ENCODE peak calls at places on chromosomes 3 and 15, in nine cellular contexts. I is occipital lobe; N is endodermal cell; V is stimulated activated CD4-positive, alpha-beta T cell treated with anti-CD3 and anti-CD28 coated beads, Interleukin-2, amount 100 ng/mL, for 48 hours; S is HCT116; U is AG09309; Q is activated T-helper 1 cell treated with Interleukin-2 at 50 U/mL for 16 hours; C is progenitor cell of endocrine pancreas; P is T-helper 22 cell. E is an unnamed sample.

GRCh38 chr15:34644061-34644460 is 60.6 kb upstream of the GOLGA8B start:
- DNase-seq in I (no peak), N (no peak), V (no peak), S (no peak), U (peak), Q (no peak), C (no peak), P (no peak), E (peak)

GRCh38 chr15:38824719-38825118 is 260.1 kb upstream of the RASGRP1 start:
- DNase-seq in I (no peak), N (no peak), V (no peak), S (no peak), U (no peak), Q (no peak), C (no peak), P (no peak), E (no peak)

GRCh38 chr3:60552581-60552980 is 698.7 kb downstream of the FHIT start:
- DNase-seq in I (no peak), N (no peak), V (no peak), S (no peak), U (no peak), Q (no peak), C (no peak), P (no peak), E (no peak)

GRCh38 chr3:27253831-27254230 is 115.4 kb downstream of the NEK10 start:
- DNase-seq in I (no peak), N (peak), V (peak), S (peak), U (peak), Q (no peak), C (no peak), P (no peak), E (peak)

GRCh38 chr3:150760431-150761200 is 2.4 kb downstream of the SIAH2 start:
- DNase-seq in I (no peak), N (no peak), V (peak), S (no peak), U (no peak), Q (no peak), C (no peak), P (no peak), E (no peak)

GRCh38 chr15:52003710-52004109 is 15.3 kb upstream of the MAPK6 start:
- DNase-seq in I (no peak), N (no peak), V (no peak), S (no peak), U (no peak), Q (no peak), C (no peak), P (no peak), E (no peak)

GRCh38 chr15:44569316-44569715 is 32.4 kb downstream of the EIF3J start:
- DNase-seq in I (no peak), N (no peak), V (no peak), S (no peak), U (no peak), Q (no peak), C (no peak), P (no peak), E (no peak)

GRCh38 chr15:31317980-31318342 is 8.7 kb upstream of the KLF13 start:
- DNase-seq in I (no peak), N (no peak), V (no peak), S (no peak), U (no peak), Q (no peak), C (no peak), P (no peak), E (no peak)

GRCh38 chr15:31200735-31201151 is 99.2 kb upstream of the TRPM1 start:
- DNase-seq in I (peak), N (peak), V (peak), S (no peak), U (no peak), Q (peak), C (peak), P (peak), E (peak)

E was measured in EL.